ENCODE peak calls at places on chromosome 3, in eight cellular contexts. D is PC-9, H is GM12864, E is AG10803, M is PC-3, B is left lung, F is GM06990, Y is body of pancreas. S is an unnamed sample.

GRCh38 chr3:178500631-178501030 is 35.6 kb upstream of the KCNMB2 start:
- DNase-seq in D (no peak), H (no peak), E (peak; percentile 47), M (peak; percentile 40), B (no peak), F (no peak), Y (no peak), S (no peak)

GRCh38 chr3:184174646-184175492 is at the start of gene AP2M1:
- DNase-seq in D (peak; percentile 99), H (peak; percentile 97), E (peak; percentile 100), M (peak; percentile 99), B (peak; percentile 99), F (peak; percentile 98), Y (peak; percentile 99), S (peak; percentile 98)

GRCh38 chr3:126577256-126577655 is 18.5 kb upstream of the C3orf22 start:
- DNase-seq in D (no peak), H (no peak), E (no peak), M (no peak), B (no peak), F (no peak), Y (no peak), S (no peak)

GRCh38 chr3:16741890-16742289 is 136.7 kb upstream of the DAZL start:
- DNase-seq in D (no peak), H (no peak), E (peak; percentile 84), M (no peak), B (no peak), F (no peak), Y (no peak), S (no peak)

GRCh38 chr3:115359507-115359906 is 212.4 kb upstream of the ZBTB20 start:
- DNase-seq in D (no peak), H (peak; percentile 18), E (no peak), M (no peak), B (no peak), F (peak; percentile 13), Y (no peak), S (no peak)

GRCh38 chr3:109643590-109643989 is 306.2 kb upstream of the DPPA4 start:
- DNase-seq in D (peak; percentile 83), H (no peak), E (peak; percentile 25), M (peak; percentile 90), B (no peak), F (no peak), Y (no peak), S (no peak)

GRCh38 chr3:63862804-63863149 is 828 bp downstream of the THOC7 start:
- DNase-seq in D (no peak), H (no peak), E (no peak), M (no peak), B (no peak), F (no peak), Y (no peak), S (no peak)

GRCh38 chr3:100023150-100023549 is 91.2 kb downstream of the FILIP1L start:
- DNase-seq in D (peak; percentile 49), H (no peak), E (peak; percentile 93), M (peak; percentile 67), B (no peak), F (no peak), Y (no peak), S (no peak)

GRCh38 chr3:186653079-186653710 is 12.6 kb upstream of the HRG start:
- DNase-seq in D (no peak), H (peak; percentile 29), E (no peak), M (no peak), B (no peak), F (peak; percentile 43), Y (no peak), S (no peak)

GRCh38 chr3:186998937-186999368 is 68.6 kb downstream of the ST6GAL1 start:
- DNase-seq in D (no peak), H (no peak), E (no peak), M (peak; percentile 17), B (no peak), F (no peak), Y (no peak), S (peak; percentile 13)

GRCh38 chr3:27176256-27176655 is 192.9 kb downstream of the NEK10 start:
- DNase-seq in D (no peak), H (no peak), E (no peak), M (no peak), B (no peak), F (no peak), Y (no peak), S (no peak)

GRCh38 chr3:110017304-110017703 is 680.0 kb upstream of the DPPA4 start:
- DNase-seq in D (no peak), H (no peak), E (no peak), M (no peak), B (no peak), F (no peak), Y (no peak), S (no peak)

GRCh38 chr3:31873254-31873653 is 107.8 kb downstream of the OSBPL10 start:
- DNase-seq in D (no peak), H (no peak), E (no peak), M (no peak), B (no peak), F (no peak), Y (no peak), S (no peak)

GRCh38 chr3:127822166-127822835 is at the start of gene MGLL:
- DNase-seq in D (peak; percentile 45), H (no peak), E (peak; percentile 42), M (peak; percentile 54), B (peak; percentile 89), F (no peak), Y (peak; percentile 12), S (peak; percentile 34)

GRCh38 chr3:39718674-39719595 is 90.5 kb upstream of the MYRIP start:
- DNase-seq in D (no peak), H (no peak), E (peak; percentile 73), M (no peak), B (no peak), F (no peak), Y (no peak), S (no peak)

GRCh38 chr3:123389338-123389910 is 59.5 kb downstream of the ADCY5 start:
- DNase-seq in D (no peak), H (no peak), E (no peak), M (no peak), B (no peak), F (no peak), Y (no peak), S (no peak)

GRCh38 chr3:11384074-11384473 is 111.9 kb downstream of the ATG7 start:
- DNase-seq in D (no peak), H (no peak), E (no peak), M (no peak), B (no peak), F (no peak), Y (no peak), S (no peak)

GRCh38 chr3:32176989-32177701 is 61.3 kb upstream of the CMTM8 start:
- DNase-seq in D (peak; percentile 62), H (peak; percentile 24), E (peak; percentile 30), M (peak; percentile 97), B (no peak), F (no peak), Y (peak; percentile 47), S (peak; percentile 82)

GRCh38 chr3:87267953-87268645 is 8.3 kb downstream of the POU1F1 start:
- DNase-seq in D (no peak), H (no peak), E (no peak), M (no peak), B (no peak), F (no peak), Y (peak; percentile 58), S (no peak)

GRCh38 chr3:118942195-118942594 is 92.5 kb downstream of the IGSF11 start:
- DNase-seq in D (no peak), H (no peak), E (no peak), M (no peak), B (no peak), F (no peak), Y (no peak), S (no peak)

GRCh38 chr3:147915057-147915456 is 505.9 kb downstream of the ZIC1 start:
- DNase-seq in D (no peak), H (no peak), E (peak; percentile 52), M (no peak), B (no peak), F (no peak), Y (no peak), S (no peak)

GRCh38 chr3:140711719-140712086 is 33.8 kb downstream of the TRIM42 start:
- DNase-seq in D (no peak), H (no peak), E (no peak), M (no peak), B (no peak), F (no peak), Y (no peak), S (no peak)

GRCh38 chr3:126390201-126390600 is 4.5 kb upstream of the CFAP100 start:
- DNase-seq in D (no peak), H (no peak), E (no peak), M (no peak), B (peak; percentile 55), F (no peak), Y (no peak), S (no peak)

GRCh38 chr3:12040902-12041301 is 36.7 kb downstream of the SYN2 start:
- DNase-seq in D (no peak), H (no peak), E (no peak), M (no peak), B (no peak), F (no peak), Y (no peak), S (no peak)

GRCh38 chr3:129312671-129313414 is 34.2 kb downstream of the HMCES start:
- DNase-seq in D (no peak), H (no peak), E (peak; percentile 24), M (no peak), B (peak; percentile 17), F (no peak), Y (peak; percentile 22), S (no peak)
- TF ChIP-seq CTCF in D (no peak), H (no peak), E (no peak), M (no peak), B (no peak), F (no peak), Y (no peak), S (no peak)

GRCh38 chr3:66378256-66378655 is 122.6 kb downstream of the LRIG1 start:
- DNase-seq in D (no peak), H (no peak), E (no peak), M (peak; percentile 10), B (peak; percentile 19), F (no peak), Y (peak; percentile 45), S (peak; percentile 55)
- TF ChIP-seq CTCF in D (peak; percentile 45), H (peak; percentile 62), E (peak; percentile 58), M (peak; percentile 64), B (no peak), F (peak; percentile 71), Y (peak; percentile 31), S (peak; percentile 91)

GRCh38 chr3:56260262-56260661 is 208.0 kb downstream of the ERC2 start:
- DNase-seq in D (no peak), H (no peak), E (no peak), M (no peak), B (no peak), F (no peak), Y (no peak), S (no peak)
- TF ChIP-seq CTCF in D (no peak), H (no peak), E (no peak), M (no peak), B (no peak), F (no peak), Y (no peak), S (no peak)

DNA sequence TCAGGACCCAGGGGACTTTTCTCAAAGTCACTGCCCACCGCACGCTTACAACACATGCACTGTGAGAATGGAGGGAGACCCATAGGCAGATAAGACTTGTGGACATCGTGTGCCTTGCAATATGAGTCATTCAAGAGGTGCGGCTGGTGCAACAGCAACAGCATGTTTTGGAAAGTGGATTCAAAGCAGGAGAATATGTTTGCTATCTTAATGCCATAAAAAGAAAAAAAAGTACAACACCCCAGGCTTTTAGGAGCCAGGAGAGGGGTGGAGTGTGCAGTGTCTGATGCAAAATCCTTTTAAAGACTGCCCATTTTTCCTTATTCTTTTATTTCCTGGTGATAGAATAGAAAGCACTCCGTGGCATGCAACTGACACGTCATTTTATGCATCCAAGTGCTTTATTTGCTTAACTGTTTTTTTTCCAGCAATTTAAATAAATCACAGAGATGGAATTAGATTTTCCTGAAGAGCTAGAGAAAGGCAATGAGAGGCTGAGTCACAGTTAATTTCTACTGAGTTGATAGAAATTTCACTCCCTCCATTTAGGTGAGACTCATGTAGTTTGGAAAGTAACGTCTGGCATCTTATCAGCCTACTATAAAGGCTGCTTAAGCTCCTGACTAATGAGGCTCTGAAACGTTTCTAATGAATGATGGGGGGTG is 96.3 kb downstream of the NSUN3 start:
- DNase-seq in D (peak; percentile 62), H (no peak), E (no peak), M (peak; percentile 65), B (no peak), F (no peak), Y (no peak), S (no peak)
- TF ChIP-seq CTCF in D (no peak), H (no peak), E (no peak), M (no peak), B (no peak), F (no peak), Y (no peak), S (no peak)

S was measured in endothelial cell.